ENCODE peak calls at places on chromosomes 1 and 21, in five cellular contexts. One of them, this sample, is unnamed.

GRCh38 chr1:169245706-169246105 is 121.9 kb downstream of the NME7 start:
- DNase-seq in cardiac fibroblast: no peak
- DNase-seq in pons: peak; percentile 0
- DNase-seq in stimulated activated CD8-positive, alpha-beta memory T cell treated with anti-CD3 and anti-CD28 coated beads, Interleukin-7, amount 100 ng/mL, for 1 hour: no peak
- DNase-seq in mesendoderm: no peak
- DNase-seq in this sample: no peak

GRCh38 chr1:58159424-58159810 is 387.1 kb downstream of the OMA1 start:
- DNase-seq in cardiac fibroblast: no peak
- DNase-seq in mesendoderm: no peak
- DNase-seq in stimulated activated CD8-positive, alpha-beta memory T cell treated with anti-CD3 and anti-CD28 coated beads, Interleukin-7, amount 100 ng/mL, for 1 hour: no peak
- DNase-seq in pons: no peak
- DNase-seq in this sample: no peak

GRCh38 chr1:64006276-64007051 is 197.0 kb upstream of the UBE2U start:
- DNase-seq in cardiac fibroblast: peak; percentile 81
- DNase-seq in mesendoderm: peak; percentile 70
- DNase-seq in stimulated activated CD8-positive, alpha-beta memory T cell treated with anti-CD3 and anti-CD28 coated beads, Interleukin-7, amount 100 ng/mL, for 1 hour: no peak
- DNase-seq in pons: peak; percentile 11
- DNase-seq in this sample: no peak

GRCh38 chr1:167219646-167220536 is 795 bp upstream of the POU2F1 start:
- DNase-seq in stimulated activated CD8-positive, alpha-beta memory T cell treated with anti-CD3 and anti-CD28 coated beads, Interleukin-7, amount 100 ng/mL, for 1 hour: peak; percentile 75
- DNase-seq in pons: peak; percentile 59
- DNase-seq in mesendoderm: peak; percentile 98
- DNase-seq in cardiac fibroblast: peak; percentile 52
- DNase-seq in this sample: peak; percentile 88

GRCh38 chr1:153799566-153800465 is 24.6 kb downstream of the SLC27A3 start:
- DNase-seq in pons: no peak
- DNase-seq in mesendoderm: no peak
- DNase-seq in stimulated activated CD8-positive, alpha-beta memory T cell treated with anti-CD3 and anti-CD28 coated beads, Interleukin-7, amount 100 ng/mL, for 1 hour: no peak
- DNase-seq in cardiac fibroblast: no peak
- DNase-seq in this sample: no peak

GRCh38 chr1:212488436-212489283 is 55.9 kb downstream of the NENF start:
- DNase-seq in cardiac fibroblast: peak; percentile 93
- DNase-seq in pons: peak; percentile 88
- DNase-seq in mesendoderm: peak; percentile 70
- DNase-seq in stimulated activated CD8-positive, alpha-beta memory T cell treated with anti-CD3 and anti-CD28 coated beads, Interleukin-7, amount 100 ng/mL, for 1 hour: no peak
- DNase-seq in this sample: no peak

GRCh38 chr1:203763505-203763904 is 1.5 kb upstream of the LAX1 start:
- DNase-seq in stimulated activated CD8-positive, alpha-beta memory T cell treated with anti-CD3 and anti-CD28 coated beads, Interleukin-7, amount 100 ng/mL, for 1 hour: no peak
- DNase-seq in mesendoderm: no peak
- DNase-seq in cardiac fibroblast: no peak
- DNase-seq in pons: no peak
- DNase-seq in this sample: no peak

GRCh38 chr1:40784141-40784770 is 669 bp downstream of the KCNQ4 start:
- DNase-seq in pons: no peak
- DNase-seq in stimulated activated CD8-positive, alpha-beta memory T cell treated with anti-CD3 and anti-CD28 coated beads, Interleukin-7, amount 100 ng/mL, for 1 hour: no peak
- DNase-seq in mesendoderm: peak; percentile 30
- DNase-seq in cardiac fibroblast: no peak
- DNase-seq in this sample: no peak

GRCh38 chr21:33968082-33968997 is 52.7 kb upstream of the ATP5PO start:
- DNase-seq in cardiac fibroblast: peak; percentile 80
- DNase-seq in mesendoderm: peak; percentile 67
- DNase-seq in pons: no peak
- DNase-seq in stimulated activated CD8-positive, alpha-beta memory T cell treated with anti-CD3 and anti-CD28 coated beads, Interleukin-7, amount 100 ng/mL, for 1 hour: no peak
- DNase-seq in this sample: no peak